ENCODE peak calls at places on chromosomes 12 and 14, in six cellular contexts. K is PC-3, A is mammary epithelial cell, Q is hepatocyte, O is MM.1S, S is GM23248. Y is an unnamed sample.

GRCh38 chr12:11059784-11060183 is 2.3 kb downstream of the TAS2R46 start:
- DNase-seq in K (no peak), A (peak), Q (no peak), O (no peak), S (peak), Y (no peak)

GRCh38 chr12:12877789-12878455 is 13.4 kb upstream of the GPRC5A start:
- DNase-seq in K (no peak), A (no peak), Q (no peak), O (no peak), S (peak), Y (no peak)

GRCh38 chr12:116661341-116661740 is 76.5 kb downstream of the SPRING1 start:
- DNase-seq in K (no peak), A (no peak), Q (no peak), O (no peak), S (no peak), Y (no peak)

GRCh38 chr12:89051065-89051677 is 301.1 kb downstream of the DUSP6 start:
- DNase-seq in K (peak), A (peak), Q (peak), O (peak), S (peak), Y (peak)

GRCh38 chr14:24060984-24061913 is 9.4 kb downstream of the CARMIL3 start:
- DNase-seq in K (no peak), A (no peak), Q (no peak), O (no peak), S (no peak), Y (no peak)

GRCh38 chr12:27201169-27201568 is 42.9 kb upstream of the STK38L start:
- DNase-seq in K (no peak), A (no peak), Q (no peak), O (no peak), S (no peak), Y (no peak)

GRCh38 chr14:43872222-43872621 is 634.9 kb downstream of the FSCB start:
- DNase-seq in K (no peak), A (no peak), Q (no peak), O (no peak), S (no peak), Y (no peak)

GRCh38 chr12:42125372-42125767 is 19.3 kb downstream of the GXYLT1 start:
- DNase-seq in K (no peak), A (no peak), Q (no peak), O (no peak), S (no peak), Y (peak)

GRCh38 chr14:54489731-54490447 is 1.1 kb upstream of the GMFB start:
- DNase-seq in K (peak), A (no peak), Q (no peak), O (no peak), S (peak), Y (peak)

GRCh38 chr12:113984464-113984863 is 18.3 kb upstream of the RBM19 start:
- DNase-seq in K (no peak), A (no peak), Q (no peak), O (no peak), S (no peak), Y (no peak)

GRCh38 chr12:111733340-111733739 is 33.4 kb upstream of the ALDH2 start:
- DNase-seq in K (no peak), A (no peak), Q (no peak), O (no peak), S (no peak), Y (no peak)

GRCh38 chr14:100674428-100674827 is 52.3 kb upstream of the DLK1 start:
- DNase-seq in K (no peak), A (no peak), Q (no peak), O (no peak), S (no peak), Y (no peak)

GRCh38 chr14:100675664-100676063 is 51.0 kb upstream of the DLK1 start:
- DNase-seq in K (peak), A (no peak), Q (no peak), O (no peak), S (peak), Y (no peak)

GRCh38 chr14:100677152-100677924 is 49.4 kb upstream of the DLK1 start:
- DNase-seq in K (no peak), A (no peak), Q (peak), O (no peak), S (no peak), Y (peak)

GRCh38 chr14:100674897-100675618 is 51.6 kb upstream of the DLK1 start:
- DNase-seq in K (no peak), A (no peak), Q (no peak), O (no peak), S (no peak), Y (no peak)

GRCh38 chr14:100676089-100676685 is 50.5 kb upstream of the DLK1 start:
- DNase-seq in K (no peak), A (no peak), Q (no peak), O (no peak), S (peak), Y (no peak)
- H2AFZ ChIP-seq in K (no peak), A (no peak), Q (no peak), O (no peak), S (no peak), Y (no peak)

GRCh38 chr12:122851820-122852219 is 16.6 kb downstream of the HIP1R start:
- DNase-seq in K (peak), A (peak), Q (no peak), O (no peak), S (peak), Y (no peak)
- H2AFZ ChIP-seq in K (peak), A (peak), Q (no peak), O (no peak), S (peak), Y (no peak)

GRCh38 chr14:58566979-58567378 is 70.8 kb upstream of the DACT1 start:
- DNase-seq in K (no peak), A (no peak), Q (no peak), O (peak), S (no peak), Y (no peak)
- H2AFZ ChIP-seq in K (no peak), A (no peak), Q (no peak), O (no peak), S (no peak), Y (no peak)

DNA sequence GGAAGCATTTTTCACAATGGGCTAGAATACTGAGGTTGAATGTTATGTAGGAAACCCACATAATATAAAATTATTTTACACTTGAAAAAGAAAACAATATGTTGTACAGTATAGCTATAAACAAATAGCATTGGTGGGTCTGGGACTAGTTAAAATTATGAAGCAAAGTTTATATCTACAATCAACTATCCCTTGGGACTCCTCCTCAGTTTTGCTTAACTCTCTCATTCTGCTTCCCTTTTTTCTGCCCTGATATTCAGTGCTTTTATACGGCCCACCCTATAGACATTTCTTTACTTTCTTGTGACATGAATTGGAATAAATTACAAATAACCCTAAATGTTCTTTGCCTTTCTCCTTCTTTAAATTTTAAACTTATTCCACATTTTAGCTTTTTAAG is 300.5 kb downstream of the FBXL14 start:
- DNase-seq in K (no peak), A (no peak), Q (no peak), O (no peak), S (no peak), Y (no peak)
- H2AFZ ChIP-seq in K (no peak), A (no peak), Q (no peak), O (no peak), S (no peak), Y (no peak)